ENCODE peak calls at places on chromosomes 2 and 18, in eight cellular contexts. One of them, this sample, is unnamed.

GRCh38 chr2:15615310-15615920 is 23.7 kb downstream of the DDX1 start:
- DNase-seq in fibroblast of mammary gland: no peak
- DNase-seq in HFFc6: no peak
- DNase-seq in vagina: no peak
- DNase-seq in A549: no peak
- DNase-seq in NB4: no peak
- DNase-seq in fibroblast of the aortic adventitia: no peak
- DNase-seq in upper lobe of left lung: no peak
- DNase-seq in this sample: no peak

GRCh38 chr2:65101071-65101470 is 28.8 kb downstream of the RAB1A start:
- DNase-seq in fibroblast of mammary gland: no peak
- DNase-seq in HFFc6: no peak
- DNase-seq in vagina: no peak
- DNase-seq in A549: no peak
- DNase-seq in NB4: no peak
- DNase-seq in fibroblast of the aortic adventitia: no peak
- DNase-seq in upper lobe of left lung: no peak
- DNase-seq in this sample: no peak

GRCh38 chr2:176118606-176119370 is 2.2 kb downstream of the HOXD10 start:
- DNase-seq in fibroblast of mammary gland: peak
- DNase-seq in HFFc6: no peak
- DNase-seq in vagina: no peak
- DNase-seq in A549: peak
- DNase-seq in NB4: peak
- DNase-seq in fibroblast of the aortic adventitia: no peak
- DNase-seq in upper lobe of left lung: no peak
- DNase-seq in this sample: no peak

GRCh38 chr2:29114841-29115609 is at the start of gene CLIP4:
- DNase-seq in fibroblast of mammary gland: peak
- DNase-seq in HFFc6: peak
- DNase-seq in vagina: peak
- DNase-seq in A549: peak
- DNase-seq in NB4: peak
- DNase-seq in fibroblast of the aortic adventitia: peak
- DNase-seq in upper lobe of left lung: peak
- DNase-seq in this sample: peak

GRCh38 chr2:191302459-191303155 is 57.4 kb downstream of the MYO1B start:
- DNase-seq in fibroblast of mammary gland: peak
- DNase-seq in HFFc6: no peak
- DNase-seq in vagina: no peak
- DNase-seq in A549: peak
- DNase-seq in NB4: peak
- DNase-seq in fibroblast of the aortic adventitia: no peak
- DNase-seq in upper lobe of left lung: no peak
- DNase-seq in this sample: no peak

GRCh38 chr2:173568054-173568453 is 213.4 kb downstream of the CDCA7 start:
- DNase-seq in fibroblast of mammary gland: peak
- DNase-seq in HFFc6: peak
- DNase-seq in vagina: no peak
- DNase-seq in A549: no peak
- DNase-seq in NB4: peak
- DNase-seq in fibroblast of the aortic adventitia: no peak
- DNase-seq in upper lobe of left lung: no peak
- DNase-seq in this sample: no peak

GRCh38 chr2:180670302-180671003 is 310.0 kb upstream of the UBE2E3 start:
- DNase-seq in fibroblast of mammary gland: no peak
- DNase-seq in HFFc6: no peak
- DNase-seq in vagina: no peak
- DNase-seq in A549: no peak
- DNase-seq in NB4: no peak
- DNase-seq in fibroblast of the aortic adventitia: no peak
- DNase-seq in upper lobe of left lung: no peak
- DNase-seq in this sample: no peak

GRCh38 chr2:159712929-159713575 is 746 bp downstream of the MARCHF7 start:
- DNase-seq in fibroblast of mammary gland: peak
- DNase-seq in HFFc6: no peak
- DNase-seq in vagina: no peak
- DNase-seq in A549: peak
- DNase-seq in NB4: no peak
- DNase-seq in fibroblast of the aortic adventitia: peak
- DNase-seq in upper lobe of left lung: no peak
- DNase-seq in this sample: no peak

GRCh38 chr2:174059178-174059874 is 94.2 kb upstream of the SP3 start:
- DNase-seq in fibroblast of mammary gland: peak
- DNase-seq in HFFc6: peak
- DNase-seq in vagina: no peak
- DNase-seq in A549: no peak
- DNase-seq in NB4: peak
- DNase-seq in fibroblast of the aortic adventitia: peak
- DNase-seq in upper lobe of left lung: no peak
- DNase-seq in this sample: peak

GRCh38 chr2:144382848-144383247 is 137.1 kb downstream of the ZEB2 start:
- DNase-seq in fibroblast of mammary gland: no peak
- DNase-seq in HFFc6: no peak
- DNase-seq in vagina: no peak
- DNase-seq in A549: no peak
- DNase-seq in NB4: peak
- DNase-seq in fibroblast of the aortic adventitia: no peak
- DNase-seq in upper lobe of left lung: peak
- DNase-seq in this sample: no peak

GRCh38 chr2:226274143-226274542 is 525.5 kb downstream of the IRS1 start:
- DNase-seq in fibroblast of mammary gland: peak
- DNase-seq in HFFc6: no peak
- DNase-seq in vagina: no peak
- DNase-seq in A549: no peak
- DNase-seq in NB4: no peak
- DNase-seq in fibroblast of the aortic adventitia: no peak
- DNase-seq in upper lobe of left lung: no peak
- DNase-seq in this sample: no peak

GRCh38 chr2:165601866-165602636 is 132.6 kb downstream of the CSRNP3 start:
- DNase-seq in fibroblast of mammary gland: peak
- DNase-seq in HFFc6: no peak
- DNase-seq in vagina: no peak
- DNase-seq in A549: no peak
- DNase-seq in NB4: peak
- DNase-seq in fibroblast of the aortic adventitia: peak
- DNase-seq in upper lobe of left lung: no peak
- DNase-seq in this sample: peak

GRCh38 chr2:235206399-235206798 is 254.6 kb downstream of the SH3BP4 start:
- DNase-seq in fibroblast of mammary gland: no peak
- DNase-seq in HFFc6: no peak
- DNase-seq in vagina: peak
- DNase-seq in A549: no peak
- DNase-seq in NB4: no peak
- DNase-seq in fibroblast of the aortic adventitia: no peak
- DNase-seq in upper lobe of left lung: no peak
- DNase-seq in this sample: no peak

GRCh38 chr2:102291221-102292075 is 19.9 kb upstream of the IL1RL1 start:
- DNase-seq in fibroblast of mammary gland: no peak
- DNase-seq in HFFc6: no peak
- DNase-seq in vagina: no peak
- DNase-seq in A549: no peak
- DNase-seq in NB4: peak
- DNase-seq in fibroblast of the aortic adventitia: no peak
- DNase-seq in upper lobe of left lung: peak
- DNase-seq in this sample: no peak

GRCh38 chr2:102604754-102605153 is 14.6 kb upstream of the SLC9A2 start:
- DNase-seq in fibroblast of mammary gland: no peak
- DNase-seq in HFFc6: no peak
- DNase-seq in vagina: no peak
- DNase-seq in A549: no peak
- DNase-seq in NB4: peak
- DNase-seq in fibroblast of the aortic adventitia: no peak
- DNase-seq in upper lobe of left lung: peak
- DNase-seq in this sample: no peak

GRCh38 chr2:85578243-85579180 is 1.1 kb downstream of the VAMP8 start:
- DNase-seq in fibroblast of mammary gland: no peak
- DNase-seq in HFFc6: no peak
- DNase-seq in vagina: no peak
- DNase-seq in A549: no peak
- DNase-seq in NB4: peak
- DNase-seq in fibroblast of the aortic adventitia: no peak
- DNase-seq in upper lobe of left lung: peak
- DNase-seq in this sample: no peak

GRCh38 chr2:147487980-147488289 is 356.9 kb upstream of the ACVR2A start:
- DNase-seq in fibroblast of mammary gland: no peak
- DNase-seq in HFFc6: no peak
- DNase-seq in vagina: no peak
- DNase-seq in A549: no peak
- DNase-seq in NB4: no peak
- DNase-seq in fibroblast of the aortic adventitia: no peak
- DNase-seq in upper lobe of left lung: no peak
- DNase-seq in this sample: no peak

GRCh38 chr2:64620661-64621060 is 33.1 kb downstream of the SERTAD2 start:
- DNase-seq in fibroblast of mammary gland: no peak
- DNase-seq in HFFc6: no peak
- DNase-seq in vagina: no peak
- DNase-seq in A549: no peak
- DNase-seq in NB4: no peak
- DNase-seq in fibroblast of the aortic adventitia: no peak
- DNase-seq in upper lobe of left lung: no peak
- DNase-seq in this sample: no peak

GRCh38 chr2:88852753-88853402 is 161.4 kb downstream of the RPIA start:
- DNase-seq in fibroblast of mammary gland: no peak
- DNase-seq in HFFc6: no peak
- DNase-seq in vagina: no peak
- DNase-seq in A549: no peak
- DNase-seq in NB4: no peak
- DNase-seq in fibroblast of the aortic adventitia: no peak
- DNase-seq in upper lobe of left lung: no peak
- DNase-seq in this sample: no peak

GRCh38 chr2:41907716-41908328 is 140.0 kb upstream of the PKDCC start:
- DNase-seq in fibroblast of mammary gland: no peak
- DNase-seq in HFFc6: no peak
- DNase-seq in vagina: no peak
- DNase-seq in A549: no peak
- DNase-seq in NB4: no peak
- DNase-seq in fibroblast of the aortic adventitia: no peak
- DNase-seq in upper lobe of left lung: no peak
- DNase-seq in this sample: no peak

GRCh38 chr2:10497797-10498251 is 49.7 kb upstream of the ODC1 start:
- DNase-seq in fibroblast of mammary gland: peak
- DNase-seq in HFFc6: peak
- DNase-seq in vagina: peak
- DNase-seq in A549: peak
- DNase-seq in NB4: peak
- DNase-seq in fibroblast of the aortic adventitia: peak
- DNase-seq in upper lobe of left lung: no peak
- DNase-seq in this sample: peak

GRCh38 chr18:41504316-41504715 is 450.7 kb upstream of the PIK3C3 start:
- DNase-seq in fibroblast of mammary gland: no peak
- DNase-seq in HFFc6: no peak
- DNase-seq in vagina: no peak
- DNase-seq in A549: no peak
- DNase-seq in NB4: no peak
- DNase-seq in fibroblast of the aortic adventitia: no peak
- DNase-seq in upper lobe of left lung: no peak
- DNase-seq in this sample: no peak

GRCh38 chr2:84160461-84160860 is 298.6 kb downstream of the SUCLG1 start:
- DNase-seq in fibroblast of mammary gland: no peak
- DNase-seq in HFFc6: no peak
- DNase-seq in vagina: no peak
- DNase-seq in A549: no peak
- DNase-seq in NB4: no peak
- DNase-seq in fibroblast of the aortic adventitia: no peak
- DNase-seq in upper lobe of left lung: no peak
- DNase-seq in this sample: no peak

GRCh38 chr2:61732787-61733186 is 121.1 kb downstream of the FAM161A start:
- DNase-seq in fibroblast of mammary gland: no peak
- DNase-seq in HFFc6: no peak
- DNase-seq in vagina: no peak
- DNase-seq in A549: no peak
- DNase-seq in NB4: no peak
- DNase-seq in fibroblast of the aortic adventitia: no peak
- DNase-seq in upper lobe of left lung: no peak
- DNase-seq in this sample: no peak
- TF ChIP-seq CTCF in fibroblast of mammary gland: no peak
- TF ChIP-seq CTCF in HFFc6: no peak
- TF ChIP-seq CTCF in vagina: no peak
- TF ChIP-seq CTCF in A549: no peak
- TF ChIP-seq CTCF in NB4: no peak
- TF ChIP-seq CTCF in fibroblast of the aortic adventitia: no peak
- TF ChIP-seq CTCF in upper lobe of left lung: no peak
- TF ChIP-seq CTCF in this sample: no peak

GRCh38 chr2:157596992-157597681 is 31.5 kb downstream of the ACVR1C start:
- DNase-seq in fibroblast of mammary gland: peak
- DNase-seq in HFFc6: no peak
- DNase-seq in vagina: no peak
- DNase-seq in A549: peak
- DNase-seq in NB4: peak
- DNase-seq in fibroblast of the aortic adventitia: peak
- DNase-seq in upper lobe of left lung: peak
- DNase-seq in this sample: no peak

GRCh38 chr2:157593411-157593810 is 35.3 kb downstream of the ACVR1C start:
- DNase-seq in fibroblast of mammary gland: no peak
- DNase-seq in HFFc6: no peak
- DNase-seq in vagina: no peak
- DNase-seq in A549: no peak
- DNase-seq in NB4: no peak
- DNase-seq in fibroblast of the aortic adventitia: no peak
- DNase-seq in upper lobe of left lung: no peak
- DNase-seq in this sample: no peak

GRCh38 chr2:157587576-157587975 is 41.1 kb downstream of the ACVR1C start:
- DNase-seq in fibroblast of mammary gland: peak
- DNase-seq in HFFc6: no peak
- DNase-seq in vagina: no peak
- DNase-seq in A549: no peak
- DNase-seq in NB4: no peak
- DNase-seq in fibroblast of the aortic adventitia: no peak
- DNase-seq in upper lobe of left lung: no peak
- DNase-seq in this sample: no peak

GRCh38 chr2:157592374-157592773 is 36.3 kb downstream of the ACVR1C start:
- DNase-seq in fibroblast of mammary gland: no peak
- DNase-seq in HFFc6: no peak
- DNase-seq in vagina: no peak
- DNase-seq in A549: no peak
- DNase-seq in NB4: no peak
- DNase-seq in fibroblast of the aortic adventitia: no peak
- DNase-seq in upper lobe of left lung: no peak
- DNase-seq in this sample: no peak

GRCh38 chr2:157592983-157593382 is 35.7 kb downstream of the ACVR1C start:
- DNase-seq in fibroblast of mammary gland: peak
- DNase-seq in HFFc6: peak
- DNase-seq in vagina: no peak
- DNase-seq in A549: no peak
- DNase-seq in NB4: no peak
- DNase-seq in fibroblast of the aortic adventitia: peak
- DNase-seq in upper lobe of left lung: no peak
- DNase-seq in this sample: peak
- TF ChIP-seq CTCF in fibroblast of mammary gland: peak
- TF ChIP-seq CTCF in HFFc6: peak
- TF ChIP-seq CTCF in vagina: no peak
- TF ChIP-seq CTCF in A549: peak
- TF ChIP-seq CTCF in NB4: peak
- TF ChIP-seq CTCF in fibroblast of the aortic adventitia: peak
- TF ChIP-seq CTCF in upper lobe of left lung: no peak
- TF ChIP-seq CTCF in this sample: peak

GRCh38 chr18:24878289-24878688 is 417.9 kb downstream of the HRH4 start:
- DNase-seq in fibroblast of mammary gland: peak
- DNase-seq in HFFc6: peak
- DNase-seq in vagina: no peak
- DNase-seq in A549: no peak
- DNase-seq in NB4: peak
- DNase-seq in fibroblast of the aortic adventitia: peak
- DNase-seq in upper lobe of left lung: no peak
- DNase-seq in this sample: peak
- TF ChIP-seq CTCF in fibroblast of mammary gland: peak
- TF ChIP-seq CTCF in HFFc6: peak
- TF ChIP-seq CTCF in vagina: peak
- TF ChIP-seq CTCF in A549: no peak
- TF ChIP-seq CTCF in NB4: peak
- TF ChIP-seq CTCF in fibroblast of the aortic adventitia: peak
- TF ChIP-seq CTCF in upper lobe of left lung: peak
- TF ChIP-seq CTCF in this sample: peak

GRCh38 chr2:143123911-143124310 is 5.3 kb upstream of the ARHGAP15 start:
- DNase-seq in fibroblast of mammary gland: no peak
- DNase-seq in HFFc6: no peak
- DNase-seq in vagina: no peak
- DNase-seq in A549: no peak
- DNase-seq in NB4: no peak
- DNase-seq in fibroblast of the aortic adventitia: no peak
- DNase-seq in upper lobe of left lung: no peak
- DNase-seq in this sample: no peak
- TF ChIP-seq CTCF in fibroblast of mammary gland: no peak
- TF ChIP-seq CTCF in HFFc6: no peak
- TF ChIP-seq CTCF in vagina: no peak
- TF ChIP-seq CTCF in A549: no peak
- TF ChIP-seq CTCF in NB4: no peak
- TF ChIP-seq CTCF in fibroblast of the aortic adventitia: no peak
- TF ChIP-seq CTCF in upper lobe of left lung: no peak
- TF ChIP-seq CTCF in this sample: no peak

This sample was measured in AG09319.